ENCODE peak calls at places on chromosomes 16 and 17, in nine cellular contexts. O is lung; P is activated gamma-delta T cell treated with anti-CD3 and anti-CD28 coated beads, Interleukin-2, amount 50 U/mL, for 16 hours; U is M059J; F is SW480; S is smooth muscle cell of the brain vasculature; X is activated naive CD4-positive, alpha-beta T cell treated with Interleukin-2 at 50 U/mL for 16 hours; I is stimulated activated CD8-positive, alpha-beta memory T cell treated with anti-CD3 and anti-CD28 coated beads, Interleukin-2, amount 100 ng/mL, for 1 hour; N is ELF-1. A is an unnamed sample.

GRCh38 chr17:77696151-77696719 is 262.3 kb upstream of the TNRC6C start:
- DNase-seq in O (no peak), P (no peak), U (no peak), F (peak), S (no peak), X (no peak), I (no peak), N (no peak), A (no peak)

GRCh38 chr17:55794681-55795080 is 43.8 kb downstream of the PCTP start:
- DNase-seq in O (no peak), P (no peak), U (peak), F (no peak), S (no peak), X (no peak), I (no peak), N (no peak), A (no peak)

GRCh38 chr16:4954714-4955113 is 3.4 kb upstream of the SEC14L5 start:
- DNase-seq in O (no peak), P (no peak), U (no peak), F (no peak), S (no peak), X (no peak), I (no peak), N (no peak), A (no peak)

GRCh38 chr17:61996916-61997605 is 68.0 kb downstream of the MED13 start:
- DNase-seq in O (no peak), P (no peak), U (no peak), F (no peak), S (no peak), X (no peak), I (no peak), N (no peak), A (no peak)

GRCh38 chr16:56645838-56646237 is 5.8 kb upstream of the MT1B start:
- DNase-seq in O (no peak), P (no peak), U (no peak), F (no peak), S (no peak), X (no peak), I (no peak), N (no peak), A (no peak)

GRCh38 chr17:17700251-17700969 is 19.2 kb downstream of the RAI1 start:
- DNase-seq in O (no peak), P (no peak), U (no peak), F (peak), S (no peak), X (no peak), I (no peak), N (peak), A (no peak)

GRCh38 chr17:46870116-46870803 is 18.9 kb downstream of the WNT9B start:
- DNase-seq in O (no peak), P (no peak), U (no peak), F (peak), S (no peak), X (no peak), I (no peak), N (no peak), A (no peak)

GRCh38 chr17:81710514-81711308 is 1.4 kb upstream of the SLC25A10 start:
- DNase-seq in O (no peak), P (no peak), U (no peak), F (no peak), S (no peak), X (no peak), I (no peak), N (peak), A (no peak)

GRCh38 chr17:32516940-32517711 is 30.3 kb downstream of the CDK5R1 start:
- DNase-seq in O (no peak), P (no peak), U (no peak), F (no peak), S (no peak), X (no peak), I (no peak), N (no peak), A (no peak)

A was measured in activated T-helper 9 cell treated with anti-CD3 and anti-CD28 coated beads, Interleukin-2, amount 50 U/mL, for 16 hours.